ENCODE peak calls at places on chromosomes 2 and 18, in five cellular contexts. One of them, this sample, is unnamed.

GRCh38 chr18:57837917-57838548 is 34.9 kb upstream of the ATP8B1 start:
- DNase-seq in suprapubic skin: no peak
- DNase-seq in NCI-H1105: no peak
- DNase-seq in stimulated activated CD4-positive, alpha-beta T cell treated with anti-CD3 and anti-CD28 coated beads, Interleukin-4, amount 100 ng/mL, for 48 hours: peak; percentile 50
- DNase-seq in stimulated activated CD8-positive, alpha-beta memory T cell treated with anti-CD3 and anti-CD28 coated beads, Interleukin-4, amount 100 ng/mL, for 4 hours: no peak
- DNase-seq in this sample: no peak

GRCh38 chr18:52869942-52870907 is 530.2 kb downstream of the DCC start:
- DNase-seq in stimulated activated CD4-positive, alpha-beta T cell treated with anti-CD3 and anti-CD28 coated beads, Interleukin-4, amount 100 ng/mL, for 48 hours: no peak
- DNase-seq in suprapubic skin: no peak
- DNase-seq in stimulated activated CD8-positive, alpha-beta memory T cell treated with anti-CD3 and anti-CD28 coated beads, Interleukin-4, amount 100 ng/mL, for 4 hours: no peak
- DNase-seq in NCI-H1105: no peak
- DNase-seq in this sample: peak; percentile 33

GRCh38 chr18:30903566-30903965 is 139.0 kb downstream of the DSC3 start:
- DNase-seq in NCI-H1105: no peak
- DNase-seq in stimulated activated CD4-positive, alpha-beta T cell treated with anti-CD3 and anti-CD28 coated beads, Interleukin-4, amount 100 ng/mL, for 48 hours: no peak
- DNase-seq in stimulated activated CD8-positive, alpha-beta memory T cell treated with anti-CD3 and anti-CD28 coated beads, Interleukin-4, amount 100 ng/mL, for 4 hours: no peak
- DNase-seq in suprapubic skin: no peak
- DNase-seq in this sample: no peak

GRCh38 chr18:31439807-31440325 is 7.7 kb upstream of the DSG3 start:
- DNase-seq in NCI-H1105: no peak
- DNase-seq in stimulated activated CD8-positive, alpha-beta memory T cell treated with anti-CD3 and anti-CD28 coated beads, Interleukin-4, amount 100 ng/mL, for 4 hours: no peak
- DNase-seq in suprapubic skin: no peak
- DNase-seq in stimulated activated CD4-positive, alpha-beta T cell treated with anti-CD3 and anti-CD28 coated beads, Interleukin-4, amount 100 ng/mL, for 48 hours: no peak
- DNase-seq in this sample: no peak

GRCh38 chr2:213627054-213627710 is 342.9 kb downstream of the SPAG16 start:
- DNase-seq in suprapubic skin: no peak
- DNase-seq in stimulated activated CD4-positive, alpha-beta T cell treated with anti-CD3 and anti-CD28 coated beads, Interleukin-4, amount 100 ng/mL, for 48 hours: no peak
- DNase-seq in NCI-H1105: no peak
- DNase-seq in stimulated activated CD8-positive, alpha-beta memory T cell treated with anti-CD3 and anti-CD28 coated beads, Interleukin-4, amount 100 ng/mL, for 4 hours: no peak
- DNase-seq in this sample: peak; percentile 4

GRCh38 chr2:20422679-20423271 is 24.1 kb upstream of the RHOB start:
- DNase-seq in suprapubic skin: peak; percentile 64
- DNase-seq in NCI-H1105: no peak
- DNase-seq in stimulated activated CD8-positive, alpha-beta memory T cell treated with anti-CD3 and anti-CD28 coated beads, Interleukin-4, amount 100 ng/mL, for 4 hours: no peak
- DNase-seq in stimulated activated CD4-positive, alpha-beta T cell treated with anti-CD3 and anti-CD28 coated beads, Interleukin-4, amount 100 ng/mL, for 48 hours: no peak
- DNase-seq in this sample: peak; percentile 57

GRCh38 chr2:104857262-104858221 is 3.6 kb downstream of the POU3F3 start:
- DNase-seq in suprapubic skin: no peak
- DNase-seq in stimulated activated CD8-positive, alpha-beta memory T cell treated with anti-CD3 and anti-CD28 coated beads, Interleukin-4, amount 100 ng/mL, for 4 hours: no peak
- DNase-seq in stimulated activated CD4-positive, alpha-beta T cell treated with anti-CD3 and anti-CD28 coated beads, Interleukin-4, amount 100 ng/mL, for 48 hours: no peak
- DNase-seq in NCI-H1105: no peak
- DNase-seq in this sample: peak; percentile 35

GRCh38 chr2:43841949-43842865 is 3.4 kb downstream of the ABCG8 start:
- DNase-seq in NCI-H1105: no peak
- DNase-seq in stimulated activated CD8-positive, alpha-beta memory T cell treated with anti-CD3 and anti-CD28 coated beads, Interleukin-4, amount 100 ng/mL, for 4 hours: no peak
- DNase-seq in stimulated activated CD4-positive, alpha-beta T cell treated with anti-CD3 and anti-CD28 coated beads, Interleukin-4, amount 100 ng/mL, for 48 hours: no peak
- DNase-seq in suprapubic skin: no peak
- DNase-seq in this sample: no peak

GRCh38 chr2:199757466-199757865 is 93.5 kb downstream of the FTCDNL1 start:
- DNase-seq in NCI-H1105: peak; percentile 80
- DNase-seq in stimulated activated CD8-positive, alpha-beta memory T cell treated with anti-CD3 and anti-CD28 coated beads, Interleukin-4, amount 100 ng/mL, for 4 hours: no peak
- DNase-seq in stimulated activated CD4-positive, alpha-beta T cell treated with anti-CD3 and anti-CD28 coated beads, Interleukin-4, amount 100 ng/mL, for 48 hours: no peak
- DNase-seq in suprapubic skin: no peak
- DNase-seq in this sample: peak; percentile 10

GRCh38 chr18:79524181-79525078 is 128.7 kb downstream of the NFATC1 start:
- DNase-seq in stimulated activated CD4-positive, alpha-beta T cell treated with anti-CD3 and anti-CD28 coated beads, Interleukin-4, amount 100 ng/mL, for 48 hours: peak; percentile 55
- DNase-seq in suprapubic skin: no peak
- DNase-seq in NCI-H1105: no peak
- DNase-seq in stimulated activated CD8-positive, alpha-beta memory T cell treated with anti-CD3 and anti-CD28 coated beads, Interleukin-4, amount 100 ng/mL, for 4 hours: peak; percentile 49
- DNase-seq in this sample: no peak

GRCh38 chr2:219766658-219767057 is 139.2 kb downstream of the SLC4A3 start:
- DNase-seq in NCI-H1105: no peak
- DNase-seq in stimulated activated CD8-positive, alpha-beta memory T cell treated with anti-CD3 and anti-CD28 coated beads, Interleukin-4, amount 100 ng/mL, for 4 hours: no peak
- DNase-seq in stimulated activated CD4-positive, alpha-beta T cell treated with anti-CD3 and anti-CD28 coated beads, Interleukin-4, amount 100 ng/mL, for 48 hours: no peak
- DNase-seq in suprapubic skin: no peak
- DNase-seq in this sample: no peak

GRCh38 chr2:174997110-174997509 is 8.1 kb downstream of the CHN1 start:
- DNase-seq in stimulated activated CD4-positive, alpha-beta T cell treated with anti-CD3 and anti-CD28 coated beads, Interleukin-4, amount 100 ng/mL, for 48 hours: no peak
- DNase-seq in NCI-H1105: no peak
- DNase-seq in suprapubic skin: no peak
- DNase-seq in stimulated activated CD8-positive, alpha-beta memory T cell treated with anti-CD3 and anti-CD28 coated beads, Interleukin-4, amount 100 ng/mL, for 4 hours: no peak
- DNase-seq in this sample: no peak

GRCh38 chr2:39568561-39569006 is 97.1 kb upstream of the TMEM178A start:
- DNase-seq in stimulated activated CD8-positive, alpha-beta memory T cell treated with anti-CD3 and anti-CD28 coated beads, Interleukin-4, amount 100 ng/mL, for 4 hours: no peak
- DNase-seq in NCI-H1105: no peak
- DNase-seq in stimulated activated CD4-positive, alpha-beta T cell treated with anti-CD3 and anti-CD28 coated beads, Interleukin-4, amount 100 ng/mL, for 48 hours: no peak
- DNase-seq in suprapubic skin: no peak
- DNase-seq in this sample: no peak

GRCh38 chr2:151114934-151115333 is 146.7 kb downstream of the RBM43 start:
- DNase-seq in stimulated activated CD4-positive, alpha-beta T cell treated with anti-CD3 and anti-CD28 coated beads, Interleukin-4, amount 100 ng/mL, for 48 hours: no peak
- DNase-seq in stimulated activated CD8-positive, alpha-beta memory T cell treated with anti-CD3 and anti-CD28 coated beads, Interleukin-4, amount 100 ng/mL, for 4 hours: no peak
- DNase-seq in suprapubic skin: no peak
- DNase-seq in NCI-H1105: no peak
- DNase-seq in this sample: no peak

GRCh38 chr2:46655551-46656436 is 176.4 kb downstream of the TMEM247 start:
- DNase-seq in suprapubic skin: no peak
- DNase-seq in stimulated activated CD4-positive, alpha-beta T cell treated with anti-CD3 and anti-CD28 coated beads, Interleukin-4, amount 100 ng/mL, for 48 hours: no peak
- DNase-seq in stimulated activated CD8-positive, alpha-beta memory T cell treated with anti-CD3 and anti-CD28 coated beads, Interleukin-4, amount 100 ng/mL, for 4 hours: no peak
- DNase-seq in NCI-H1105: no peak
- DNase-seq in this sample: no peak

This sample was measured in NCI-H82.